ENCODE peak calls at places on chromosomes 16 and 17, in eight cellular contexts. G is cardiac fibroblast, Q is bronchial epithelial cell, I is type B pancreatic cell, L is SK-N-SH, N is GM10248, M is AG10803, R is body of pancreas. T is an unnamed sample.

GRCh38 chr17:78759203-78759968 is 22.7 kb downstream of the CYTH1 start:
- DNase-seq in R (peak; percentile 85), M (no peak), Q (no peak), L (peak; percentile 58), G (peak; percentile 61), I (no peak), N (no peak), T (no peak)

GRCh38 chr17:79237448-79238053 is 162.9 kb downstream of the ENGASE start:
- DNase-seq in N (no peak), G (no peak), R (no peak), I (no peak), Q (no peak), M (no peak), L (no peak), T (no peak)

GRCh38 chr16:53913082-53913870 is 209.3 kb downstream of the FTO start:
- DNase-seq in L (no peak), I (no peak), R (peak; percentile 47), M (peak; percentile 90), Q (peak; percentile 75), G (peak; percentile 97), N (no peak), T (no peak)

GRCh38 chr16:23934610-23935009 is 98.8 kb downstream of the PRKCB start:
- DNase-seq in N (no peak), M (no peak), G (no peak), I (no peak), Q (no peak), L (no peak), R (no peak), T (peak; percentile 62)

GRCh38 chr16:10663146-10663545 is 31.6 kb downstream of the TEKT5 start:
- DNase-seq in Q (no peak), N (no peak), M (no peak), I (no peak), R (no peak), G (no peak), L (no peak), T (no peak)

GRCh38 chr17:76083536-76083935 is 4.6 kb downstream of the ZACN start:
- DNase-seq in R (no peak), I (no peak), L (peak; percentile 27), N (no peak), G (no peak), Q (no peak), M (no peak), T (no peak)

GRCh38 chr16:51888021-51888420 is 658.9 kb downstream of the TOX3 start:
- DNase-seq in Q (peak; percentile 94), I (no peak), N (no peak), M (peak; percentile 50), G (peak; percentile 45), L (no peak), R (no peak), T (no peak)

GRCh38 chr16:4402439-4403132 is 13.8 kb downstream of the CORO7 start:
- DNase-seq in N (peak; percentile 90), Q (peak; percentile 29), I (peak; percentile 92), L (peak; percentile 96), M (peak; percentile 67), R (peak; percentile 79), G (peak; percentile 77), T (peak; percentile 95)

GRCh38 chr17:16407911-16408588 is 7.3 kb upstream of the TRPV2 start:
- DNase-seq in R (peak; percentile 67), I (no peak), M (peak; percentile 33), Q (peak; percentile 40), N (peak; percentile 87), G (peak; percentile 60), L (peak; percentile 76), T (no peak)

GRCh38 chr16:81277681-81278080 is 37.1 kb upstream of the GAN start:
- DNase-seq in R (no peak), G (no peak), M (no peak), N (no peak), L (no peak), Q (peak; percentile 68), I (no peak), T (no peak)

GRCh38 chr17:48603959-48604769 is 622 bp downstream of the HOXB6 start:
- DNase-seq in G (no peak), R (no peak), I (no peak), L (no peak), N (no peak), Q (no peak), M (no peak), T (no peak)

GRCh38 chr17:9095390-9095789 is 74.1 kb downstream of the NTN1 start:
- DNase-seq in G (no peak), Q (no peak), L (no peak), M (peak; percentile 6), R (no peak), I (no peak), N (no peak), T (no peak)

GRCh38 chr17:66304304-66305174 is 2.1 kb downstream of the PRKCA start:
- DNase-seq in L (peak; percentile 63), Q (no peak), R (no peak), N (no peak), M (no peak), G (peak; percentile 47), I (no peak), T (no peak)

GRCh38 chr16:66289051-66289680 is 77.3 kb upstream of the CDH5 start:
- DNase-seq in N (no peak), M (no peak), Q (no peak), L (no peak), R (no peak), G (no peak), I (peak; percentile 58), T (peak; percentile 76)

GRCh38 chr16:84553873-84554399 is 49.5 kb upstream of the MEAK7 start:
- DNase-seq in G (no peak), R (no peak), M (no peak), I (no peak), L (no peak), Q (no peak), N (no peak), T (no peak)

GRCh38 chr16:84557059-84557458 is 52.6 kb upstream of the MEAK7 start:
- DNase-seq in G (no peak), N (no peak), M (no peak), L (no peak), Q (no peak), I (no peak), R (no peak), T (no peak)

GRCh38 chr16:84557504-84557903 is 53.0 kb upstream of the MEAK7 start:
- DNase-seq in L (no peak), I (no peak), R (no peak), M (no peak), G (no peak), Q (no peak), N (no peak), T (no peak)

GRCh38 chr16:84554627-84555328 is 50.3 kb upstream of the MEAK7 start:
- DNase-seq in G (no peak), R (no peak), Q (no peak), I (no peak), L (no peak), M (no peak), N (no peak), T (no peak)

DNA sequence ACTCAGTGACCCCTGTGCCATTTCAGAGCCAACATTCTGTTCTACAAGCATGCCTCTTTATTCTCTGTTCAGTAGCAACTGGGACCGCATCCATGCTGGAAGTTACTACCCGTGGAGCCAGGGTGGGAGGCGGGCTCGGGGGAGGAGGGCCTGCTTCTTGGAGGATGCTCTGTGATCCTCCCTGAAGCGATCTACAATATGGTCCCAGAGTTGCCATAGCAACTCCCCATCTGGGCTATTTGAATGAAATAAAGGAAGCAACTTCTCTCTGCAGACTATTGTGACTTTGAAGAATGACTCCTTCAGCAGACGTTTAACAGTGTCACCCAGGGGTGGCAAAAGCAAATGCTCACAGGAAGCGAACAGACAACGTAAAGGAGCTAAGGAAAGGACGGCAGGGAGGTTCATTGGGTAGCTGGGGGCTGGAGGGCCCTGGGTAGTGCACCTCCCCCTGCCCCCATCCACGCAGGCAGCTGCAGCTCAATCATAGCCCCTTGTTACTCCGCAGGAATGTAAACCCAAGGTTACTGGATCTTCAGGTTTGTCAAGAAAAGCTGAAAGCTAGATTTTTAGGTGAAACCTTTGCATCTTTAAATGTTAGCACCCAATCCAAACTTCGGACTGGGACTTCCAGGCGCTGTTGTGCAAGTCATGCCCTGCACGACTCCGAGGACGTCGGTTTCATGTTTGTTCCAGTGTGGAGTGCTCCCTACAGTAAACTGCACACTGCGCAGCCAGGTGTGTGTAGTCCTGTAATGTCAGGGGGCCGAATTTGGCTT is 51.1 kb upstream of the MEAK7 start:
- DNase-seq in L (no peak), Q (no peak), G (no peak), M (no peak), I (no peak), R (no peak), N (no peak), T (no peak)
- TF ChIP-seq CTCF in L (no peak), Q (no peak), G (no peak), M (no peak), I (no peak), R (no peak), N (no peak), T (no peak)

GRCh38 chr17:10875984-10876555 is 38.2 kb upstream of the PIRT start:
- DNase-seq in R (peak; percentile 36), M (peak; percentile 10), I (no peak), G (peak; percentile 38), N (peak; percentile 42), L (peak; percentile 58), Q (peak; percentile 30), T (peak; percentile 85)

GRCh38 chr17:10881959-10882358 is 44.1 kb upstream of the PIRT start:
- DNase-seq in Q (no peak), G (no peak), R (no peak), M (no peak), I (no peak), N (no peak), L (no peak), T (no peak)

GRCh38 chr17:10875411-10875810 is 37.5 kb upstream of the PIRT start:
- DNase-seq in Q (no peak), G (peak; percentile 15), L (no peak), N (peak; percentile 16), R (no peak), M (no peak), I (no peak), T (no peak)

GRCh38 chr17:10879110-10879509 is 41.2 kb upstream of the PIRT start:
- DNase-seq in N (no peak), L (peak; percentile 9), R (peak; percentile 8), Q (peak; percentile 0), I (no peak), M (no peak), G (peak; percentile 10), T (no peak)
- TF ChIP-seq CTCF in N (no peak), L (no peak), R (peak; percentile 32), Q (peak; percentile 35), I (peak; percentile 71), M (no peak), G (peak; percentile 12), T (peak; percentile 29)

GRCh38 chr16:67668495-67669157 is 2.0 kb downstream of the C16orf86 start:
- DNase-seq in M (no peak), L (no peak), R (no peak), Q (no peak), N (no peak), I (no peak), G (no peak), T (no peak)
- TF ChIP-seq CTCF in M (peak; percentile 9), L (peak; percentile 10), R (no peak), Q (peak; percentile 23), N (peak; percentile 29), I (no peak), G (peak; percentile 40), T (no peak)

DNA sequence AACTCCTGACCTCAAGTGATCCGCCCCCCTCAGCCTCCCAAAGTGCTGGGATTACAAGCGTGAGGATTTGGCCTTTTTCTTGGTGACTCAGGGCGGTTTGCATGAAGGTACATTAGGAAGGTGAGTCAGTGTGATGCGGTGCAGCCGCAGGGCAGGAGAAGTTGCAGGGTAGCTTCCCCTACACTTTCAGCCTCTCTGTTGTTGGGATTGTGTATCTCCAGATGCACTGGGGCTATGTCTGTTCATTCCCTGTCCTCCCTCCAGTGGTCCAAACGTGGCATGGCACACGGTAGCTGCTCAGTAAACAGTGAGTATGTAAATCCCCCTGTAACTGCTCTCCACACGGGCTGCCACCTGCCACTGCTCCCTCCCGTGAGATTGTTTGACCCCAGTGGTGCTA is 109.1 kb upstream of the CDC42EP4 start:
- DNase-seq in Q (peak; percentile 89), I (no peak), L (peak; percentile 68), N (no peak), M (no peak), G (peak; percentile 18), R (no peak), T (no peak)
- TF ChIP-seq CTCF in Q (peak; percentile 16), I (peak; percentile 51), L (peak; percentile 35), N (no peak), M (peak; percentile 41), G (peak; percentile 21), R (no peak), T (peak; percentile 14)